ENCODE peak calls at places on chromosome X, in four cellular contexts. V is hepatocyte, Q is astrocyte, J is A549. K is an unnamed sample.

GRCh38 chrX:140502491-140503229 is 2.2 kb downstream of the SOX3 start:
- DNase-seq in V (no peak), Q (no peak), J (no peak), K (no peak)

GRCh38 chrX:129496625-129497024 is 26.7 kb downstream of the SMARCA1 start:
- DNase-seq in V (no peak), Q (peak; percentile 29), J (no peak), K (no peak)

GRCh38 chrX:2398341-2398656 is 102.5 kb downstream of the DHRSX start:
- DNase-seq in V (no peak), Q (no peak), J (no peak), K (no peak)

GRCh38 chrX:19372170-19373033 is 28.7 kb downstream of the PDHA1 start:
- DNase-seq in V (peak; percentile 80), Q (peak; percentile 20), J (peak; percentile 67), K (peak; percentile 46)

GRCh38 chrX:27162496-27162895 is 300.6 kb downstream of the PPP4R3C start:
- DNase-seq in V (no peak), Q (no peak), J (no peak), K (no peak)

GRCh38 chrX:72169008-72169728 is 12.4 kb upstream of the PIN4 start:
- DNase-seq in V (no peak), Q (no peak), J (no peak), K (no peak)

GRCh38 chrX:71144651-71145050 is at the start of gene NLGN3:
- DNase-seq in V (no peak), Q (no peak), J (no peak), K (no peak)

GRCh38 chrX:106696502-106696901 is 30.0 kb upstream of the RNF128 start:
- DNase-seq in V (no peak), Q (no peak), J (no peak), K (no peak)

GRCh38 chrX:13015536-13016236 is 28.7 kb downstream of the FAM9C start:
- DNase-seq in V (no peak), Q (no peak), J (no peak), K (no peak)

GRCh38 chrX:45900751-45901150 is 644.5 kb downstream of the ZNF674 start:
- DNase-seq in V (peak; percentile 16), Q (peak; percentile 10), J (no peak), K (no peak)

GRCh38 chrX:97740044-97740443 is 856.3 kb downstream of the RPA4 start:
- DNase-seq in V (no peak), Q (no peak), J (no peak), K (peak; percentile 71)

GRCh38 chrX:10597871-10598270 is 22.5 kb downstream of the MID1 start:
- DNase-seq in V (no peak), Q (no peak), J (no peak), K (no peak)

GRCh38 chrX:139559383-139560042 is 29.0 kb downstream of the F9 start:
- DNase-seq in V (peak; percentile 71), Q (peak; percentile 34), J (peak; percentile 2), K (peak; percentile 48)

GRCh38 chrX:634306-634958 is 3.8 kb downstream of the SHOX start:
- DNase-seq in V (no peak), Q (no peak), J (no peak), K (no peak)

GRCh38 chrX:8844157-8844556 is 43.0 kb upstream of the FAM9A start:
- DNase-seq in V (no peak), Q (no peak), J (no peak), K (no peak)

GRCh38 chrX:115344885-115345653 is 55.6 kb downstream of the LUZP4 start:
- DNase-seq in V (peak; percentile 97), Q (peak; percentile 95), J (peak; percentile 62), K (peak; percentile 85)

DNA sequence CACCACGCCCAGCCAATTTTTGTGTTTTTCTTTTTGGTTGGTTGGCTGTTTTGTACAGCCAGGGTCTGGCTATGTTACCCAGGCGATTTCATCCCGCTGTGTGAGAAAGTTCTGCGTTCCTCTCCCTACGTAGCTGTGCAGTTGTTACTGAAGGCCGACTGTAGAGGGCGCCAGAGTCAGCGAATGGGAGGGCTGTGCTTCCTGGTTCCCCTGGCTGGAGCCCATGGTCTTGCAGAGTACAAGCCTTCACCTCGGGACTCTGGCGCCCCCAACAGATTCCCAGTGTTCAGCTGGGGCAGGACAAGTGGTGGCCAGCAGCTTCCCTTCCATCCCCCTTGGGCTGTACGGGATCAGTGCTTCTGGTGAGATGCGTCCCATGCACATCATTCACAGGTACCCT is 5.6 kb upstream of the CT45A1 start:
- DNase-seq in V (no peak), Q (no peak), J (peak; percentile 8), K (no peak)
- TF ChIP-seq CTCF in V (no peak), Q (no peak), J (no peak), K (peak; percentile 29)

DNA sequence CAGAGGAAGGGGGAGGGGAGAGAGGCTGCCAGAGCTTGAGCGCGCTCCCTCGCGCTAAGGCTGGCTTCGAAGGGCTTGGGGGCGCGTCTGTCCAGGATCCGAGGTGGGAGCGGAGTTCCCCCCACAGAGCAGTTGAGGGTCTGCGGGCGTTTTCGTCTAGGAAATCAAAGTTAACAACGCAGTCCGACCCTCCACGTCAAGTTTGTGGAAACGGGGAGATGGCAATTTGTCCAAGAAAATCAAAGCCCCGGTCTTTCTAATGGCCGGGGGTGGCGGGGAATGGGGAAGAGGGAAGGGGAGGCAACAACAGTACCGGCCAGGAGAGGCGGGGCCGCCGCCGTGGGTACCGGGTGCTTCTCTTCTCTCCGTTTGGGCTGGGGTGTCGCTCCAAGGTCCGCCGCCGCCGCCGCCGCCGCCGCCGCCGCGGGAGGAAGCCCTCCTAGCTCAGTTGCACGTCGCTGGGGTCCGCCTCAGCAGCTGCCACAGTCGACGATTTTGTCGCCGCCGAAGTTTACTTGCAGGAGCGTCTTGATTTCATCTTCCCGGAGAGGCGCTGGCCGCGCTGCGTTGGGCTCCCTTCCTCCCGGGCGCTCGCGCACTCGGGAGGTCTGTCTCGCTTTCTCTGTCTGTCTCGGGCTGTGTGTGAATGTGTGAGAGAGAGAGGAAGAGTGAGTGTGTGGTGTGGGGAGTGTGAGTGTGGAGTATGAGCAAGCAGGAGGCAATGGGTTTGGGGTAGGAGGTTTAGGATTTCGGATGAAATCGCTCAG is 574 bp downstream of the PCDH19 start:
- DNase-seq in V (no peak), Q (no peak), J (no peak), K (no peak)
- H3K4me2 ChIP-seq in V (peak overlapping the region; percentile 87), Q (peak overlapping the region; percentile 85), J (peak overlapping the region; percentile 98), K (peak overlapping the region; percentile 51)

GRCh38 chrX:33324099-33324498 is 112.8 kb upstream of the DMD start:
- DNase-seq in V (no peak), Q (no peak), J (no peak), K (no peak)
- TF ChIP-seq CTCF in V (no peak), Q (no peak), J (no peak), K (peak; percentile 36)

DNA sequence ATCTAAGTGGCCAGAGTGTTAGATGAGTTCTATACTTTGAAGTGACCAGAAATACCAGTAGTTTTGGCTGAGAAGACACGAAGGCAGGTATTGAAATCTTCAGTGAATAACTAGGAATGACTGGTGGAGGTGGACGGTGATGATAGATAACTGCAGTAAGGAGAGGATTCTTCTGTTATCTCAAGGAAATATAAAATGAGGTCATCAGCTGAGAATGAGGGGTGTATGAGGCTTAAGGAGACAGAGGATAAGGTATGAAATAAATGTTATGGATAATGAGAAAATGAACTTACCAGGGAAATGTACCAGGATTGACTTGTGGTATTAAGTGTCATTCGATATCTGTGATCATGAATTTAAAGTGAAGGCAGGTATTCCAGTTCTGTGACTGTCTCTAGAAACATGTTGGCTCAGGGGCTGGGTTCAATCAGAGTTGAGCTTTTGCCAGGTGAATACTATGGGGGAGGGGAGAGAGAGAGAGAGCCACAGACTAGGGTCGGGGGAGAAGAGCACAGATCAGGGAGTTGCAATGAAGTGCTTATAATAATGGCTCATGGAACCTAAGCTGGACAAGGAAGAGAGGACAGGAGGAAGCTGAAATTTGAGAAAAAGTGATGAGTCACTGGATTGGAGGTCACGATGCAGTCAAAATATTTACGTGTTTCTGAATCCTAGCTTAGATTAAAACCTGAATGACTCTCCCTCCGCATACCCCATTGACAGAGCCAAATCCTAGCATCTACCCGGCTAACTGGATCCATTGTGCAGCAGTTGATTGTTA is 37.5 kb upstream of the BRS3 start:
- DNase-seq in V (no peak), Q (no peak), J (no peak), K (no peak)
- H3K4me2 ChIP-seq in V (no peak overlapping the region), Q (no peak overlapping the region), J (peak overlapping the region; percentile 24), K (no peak overlapping the region)

GRCh38 chrX:131709553-131709952 is 165.7 kb downstream of the OR13H1 start:
- DNase-seq in V (no peak), Q (no peak), J (no peak), K (no peak)

GRCh38 chrX:131703646-131704045 is 159.8 kb downstream of the OR13H1 start:
- DNase-seq in V (peak; percentile 13), Q (peak; percentile 3), J (no peak), K (peak; percentile 3)

DNA sequence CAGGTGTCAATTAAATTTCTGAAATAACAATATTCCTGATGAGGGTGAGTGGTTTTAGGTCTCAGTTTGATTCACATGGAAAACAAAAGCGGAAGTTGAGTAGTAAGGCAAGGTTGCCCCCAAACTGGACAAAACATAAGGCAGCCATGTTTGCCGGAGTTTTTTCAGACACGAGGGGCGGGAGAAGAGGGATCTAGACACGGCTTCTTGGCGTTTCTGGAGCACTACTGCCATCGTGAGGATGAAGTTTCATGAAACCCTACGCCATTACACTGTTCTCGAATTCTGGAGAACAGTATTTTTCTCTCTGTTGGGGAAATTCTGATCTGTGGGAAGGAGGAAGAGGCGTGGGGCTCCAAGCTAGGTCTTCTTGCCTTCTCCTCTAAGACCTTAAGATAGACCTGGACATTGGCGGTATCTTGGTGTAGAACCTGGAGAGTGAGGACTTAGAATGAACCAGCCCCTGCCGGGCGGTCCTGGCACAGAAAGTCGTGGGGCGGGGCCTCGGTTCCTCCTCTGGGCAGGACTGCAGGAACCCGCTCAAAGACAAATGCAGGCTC is 160.3 kb downstream of the OR13H1 start:
- DNase-seq in V (no peak), Q (peak; percentile 51), J (peak; percentile 55), K (peak; percentile 69)
- TF ChIP-seq CTCF in V (no peak), Q (no peak), J (peak; percentile 68), K (peak; percentile 56)

GRCh38 chrX:120629667-120630537 is at the start of gene C1GALT1C1:
- DNase-seq in V (peak; percentile 95), Q (peak; percentile 85), J (peak; percentile 70), K (peak; percentile 90)

DNA sequence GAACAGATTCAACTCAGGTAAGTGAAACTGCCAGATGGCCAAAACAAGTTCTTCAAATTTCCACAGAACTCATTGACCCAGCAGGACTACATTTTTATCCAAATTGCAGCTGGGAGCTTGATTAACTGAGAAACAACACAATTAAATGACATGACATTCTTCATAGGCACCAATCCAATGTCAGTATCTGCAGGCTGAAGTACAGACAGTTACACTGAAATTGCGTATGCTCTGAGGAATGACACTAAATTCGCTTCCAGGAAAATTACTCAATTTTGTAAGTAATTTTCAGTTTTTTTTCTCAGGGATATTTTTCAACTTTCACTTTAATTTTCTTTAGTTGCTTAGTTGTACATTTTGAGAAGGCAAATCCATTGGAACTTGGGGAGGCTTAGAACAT is 4.5 kb downstream of the C1GALT1C1 start:
- DNase-seq in V (no peak), Q (no peak), J (no peak), K (no peak)
- H3K4me2 ChIP-seq in V (no peak overlapping the region), Q (no peak overlapping the region), J (no peak overlapping the region), K (no peak overlapping the region)

GRCh38 chrX:41837270-41837944 is 85.9 kb downstream of the CASK start:
- DNase-seq in V (no peak), Q (no peak), J (no peak), K (no peak)
- TF ChIP-seq CTCF in V (no peak), Q (no peak), J (no peak), K (no peak)

DNA sequence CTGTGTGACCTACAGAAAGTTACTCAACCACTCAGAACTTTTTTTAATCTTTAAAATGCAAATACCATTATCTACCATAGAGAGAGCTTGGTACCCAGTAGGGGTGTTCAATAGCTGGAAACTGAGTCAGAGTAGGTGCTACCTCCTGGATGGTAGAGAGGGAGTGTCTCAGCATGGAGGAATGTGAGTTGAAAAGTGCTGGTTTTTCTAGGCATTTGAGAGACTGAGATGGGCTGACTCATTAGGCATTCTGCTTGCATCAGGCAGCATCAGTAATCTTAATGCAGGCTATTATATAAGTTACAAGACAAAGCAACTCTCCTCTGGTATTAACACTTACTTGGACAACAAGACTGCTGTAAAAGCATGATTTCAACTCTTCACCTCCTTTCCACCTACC is 70.9 kb upstream of the ARHGEF9 start:
- DNase-seq in V (no peak), Q (peak; percentile 8), J (no peak), K (peak; percentile 37)
- H3K4me2 ChIP-seq in V (no peak overlapping the region), Q (no peak overlapping the region), J (no peak overlapping the region), K (no peak overlapping the region)

K was measured in mammary epithelial cell.